ENCODE peak calls at places on chromosomes 6 and 20, in ten cellular contexts. D is GM23338, X is HepG2, U is sigmoid colon, Y is suprapubic skin, E is H1, S is breast epithelium, I is K562, C is HL-60, O is Panc1. Z is an unnamed sample.

GRCh38 chr6:108168501-108168979 is 2.7 kb downstream of the NR2E1 start:
- DNase-seq in U (no peak), S (no peak), D (peak), O (no peak), I (no peak), C (no peak), X (peak), Y (no peak), E (no peak), Z (peak)

GRCh38 chr20:1370548-1371110 is 22.2 kb downstream of the FKBP1A start:
- DNase-seq in C (no peak), O (no peak), Y (no peak), E (no peak), I (no peak), S (no peak), D (no peak), U (no peak), X (no peak), Z (no peak)

GRCh38 chr6:119142637-119143036 is 64.2 kb upstream of the FAM184A start:
- DNase-seq in U (no peak), E (no peak), D (no peak), Y (no peak), C (no peak), O (no peak), S (no peak), I (no peak), X (no peak), Z (no peak)

GRCh38 chr6:124927806-124928205 is 34.4 kb upstream of the RNF217 start:
- DNase-seq in E (no peak), C (no peak), S (no peak), X (no peak), U (no peak), I (no peak), O (no peak), Y (no peak), D (no peak), Z (no peak)

GRCh38 chr6:14472964-14473363 is 355.4 kb downstream of the CD83 start:
- DNase-seq in S (no peak), E (no peak), I (no peak), Y (no peak), C (no peak), O (no peak), D (no peak), U (no peak), X (no peak), Z (no peak)

GRCh38 chr6:11083491-11083890 is 10.1 kb upstream of the SMIM13 start:
- DNase-seq in X (no peak), U (no peak), S (no peak), C (no peak), D (no peak), I (no peak), O (no peak), E (no peak), Y (no peak), Z (no peak)

GRCh38 chr20:24317224-24317623 is 152.2 kb upstream of the SYNDIG1 start:
- DNase-seq in X (no peak), D (no peak), E (no peak), S (no peak), I (no peak), C (no peak), U (no peak), O (no peak), Y (no peak), Z (no peak)

GRCh38 chr6:100304575-100304974 is 160.1 kb downstream of the SIM1 start:
- DNase-seq in S (no peak), I (no peak), D (no peak), Y (no peak), C (no peak), O (no peak), U (no peak), X (no peak), E (no peak), Z (no peak)

GRCh38 chr6:3741477-3741871 is 10.0 kb downstream of the PXDC1 start:
- DNase-seq in C (no peak), S (peak), O (no peak), D (no peak), Y (peak), U (no peak), E (no peak), X (no peak), I (no peak), Z (no peak)

GRCh38 chr6:34513628-34514027 is 42.5 kb downstream of the SPDEF start:
- DNase-seq in X (no peak), D (no peak), C (no peak), O (no peak), I (peak), Y (no peak), U (peak), E (no peak), S (no peak), Z (no peak)

GRCh38 chr6:431986-432385 is 40.4 kb downstream of the IRF4 start:
- DNase-seq in S (no peak), I (no peak), D (no peak), E (no peak), O (no peak), X (no peak), U (no peak), Y (no peak), C (no peak), Z (no peak)

GRCh38 chr6:139336488-139336887 is 38.0 kb downstream of the CITED2 start:
- DNase-seq in I (no peak), Y (no peak), E (no peak), D (no peak), C (no peak), U (no peak), X (no peak), O (no peak), S (peak), Z (peak)

GRCh38 chr20:31663838-31664695 is 26.4 kb downstream of the COX4I2 start:
- DNase-seq in D (peak), S (no peak), E (no peak), X (peak), Y (no peak), O (no peak), I (no peak), U (peak), C (no peak), Z (peak)

GRCh38 chr6:15509335-15509933 is 153.4 kb downstream of the DTNBP1 start:
- DNase-seq in C (no peak), X (no peak), I (peak), S (no peak), O (no peak), U (no peak), D (no peak), E (no peak), Y (no peak), Z (no peak)

GRCh38 chr20:32539817-32540675 is 45.1 kb downstream of the NOL4L start:
- DNase-seq in E (no peak), O (no peak), U (no peak), I (peak), X (peak), S (no peak), C (no peak), Y (no peak), D (no peak), Z (peak)

GRCh38 chr6:35377002-35377401 is 34.6 kb downstream of the PPARD start:
- DNase-seq in O (no peak), I (no peak), S (no peak), C (no peak), Y (no peak), E (no peak), X (no peak), D (no peak), U (no peak), Z (no peak)

GRCh38 chr6:42158011-42158410 is 15.2 kb upstream of the GUCA1A start:
- DNase-seq in O (no peak), D (no peak), E (no peak), U (no peak), S (no peak), C (no peak), X (no peak), I (no peak), Y (no peak), Z (no peak)

GRCh38 chr6:16181429-16182359 is 52.8 kb downstream of the MYLIP start:
- DNase-seq in O (no peak), I (no peak), D (no peak), U (no peak), S (no peak), C (no peak), Y (no peak), X (no peak), E (no peak), Z (no peak)

GRCh38 chr6:14903176-14904088 is 342.4 kb upstream of the JARID2 start:
- DNase-seq in E (no peak), C (no peak), X (no peak), S (no peak), U (no peak), O (no peak), Y (no peak), D (no peak), I (no peak), Z (no peak)

GRCh38 chr6:127119361-127120108 is 1.1 kb downstream of the RSPO3 start:
- DNase-seq in X (no peak), O (no peak), E (no peak), D (peak), U (peak), Y (no peak), C (no peak), S (peak), I (no peak), Z (peak)

GRCh38 chr6:158002951-158003853 is 21.5 kb downstream of the SYNJ2 start:
- DNase-seq in D (no peak), U (peak), O (no peak), C (no peak), E (no peak), X (no peak), S (no peak), Y (no peak), I (no peak), Z (no peak)

GRCh38 chr6:41634657-41635056 is 3.6 kb upstream of the MDFI start:
- DNase-seq in C (no peak), Y (no peak), X (no peak), D (peak), S (no peak), I (no peak), U (peak), E (no peak), O (no peak), Z (no peak)

GRCh38 chr6:81999270-81999669 is 246.8 kb upstream of the TENT5A start:
- DNase-seq in U (no peak), I (no peak), X (peak), O (no peak), E (no peak), Y (no peak), C (no peak), S (no peak), D (no peak), Z (no peak)

GRCh38 chr6:35497571-35498406 is 910 bp upstream of the TEAD3 start:
- DNase-seq in O (no peak), I (peak), U (peak), Y (no peak), D (peak), E (no peak), C (no peak), S (peak), X (peak), Z (peak)

GRCh38 chr6:152232494-152233151 is 404.5 kb downstream of the SYNE1 start:
- DNase-seq in U (no peak), D (no peak), S (no peak), X (peak), C (no peak), E (no peak), I (peak), Y (no peak), O (no peak), Z (no peak)

GRCh38 chr20:36144336-36144735 is 10.2 kb upstream of the EPB41L1 start:
- DNase-seq in I (no peak), U (no peak), C (no peak), E (no peak), X (no peak), D (no peak), O (no peak), Y (no peak), S (no peak), Z (no peak)

GRCh38 chr20:45934046-45934586 is 367 bp upstream of the PCIF1 start:
- DNase-seq in E (peak), D (peak), Y (no peak), C (no peak), S (no peak), I (no peak), X (no peak), U (peak), O (no peak), Z (peak)

GRCh38 chr6:151109361-151109760 is 130.4 kb upstream of the AKAP12 start:
- DNase-seq in C (no peak), Y (no peak), D (no peak), X (no peak), O (no peak), I (no peak), S (no peak), E (no peak), U (no peak), Z (no peak)

GRCh38 chr20:17449039-17449438 is 82.1 kb downstream of the BFSP1 start:
- DNase-seq in O (no peak), E (no peak), C (no peak), Y (no peak), D (no peak), S (no peak), I (peak), U (no peak), X (no peak), Z (no peak)

GRCh38 chr20:34365765-34366213 is 2.7 kb downstream of the ITCH start:
- DNase-seq in I (peak), U (no peak), S (no peak), Y (no peak), C (peak), D (no peak), X (no peak), O (no peak), E (no peak), Z (no peak)

GRCh38 chr6:85756982-85757381 is 114.3 kb upstream of the SYNCRIP start:
- DNase-seq in S (no peak), O (peak), E (no peak), D (peak), X (no peak), C (no peak), Y (no peak), U (no peak), I (peak), Z (no peak)

GRCh38 chr6:34346175-34347119 is 46.0 kb downstream of the NUDT3 start:
- DNase-seq in C (no peak), E (no peak), S (no peak), X (no peak), I (no peak), U (no peak), D (no peak), O (no peak), Y (no peak), Z (no peak)

GRCh38 chr6:6565069-6565468 is 23.5 kb upstream of the LY86 start:
- DNase-seq in X (no peak), D (no peak), E (no peak), U (no peak), C (no peak), S (no peak), I (no peak), O (no peak), Y (no peak), Z (no peak)

GRCh38 chr6:52352239-52353008 is 9.5 kb upstream of the PAQR8 start:
- DNase-seq in D (peak), E (no peak), C (peak), S (no peak), X (peak), O (peak), I (peak), Y (no peak), U (no peak), Z (peak)

GRCh38 chr6:113842165-113842564 is 15.0 kb upstream of the MARCKS start:
- DNase-seq in E (no peak), U (no peak), O (no peak), D (no peak), X (no peak), I (no peak), C (no peak), S (no peak), Y (no peak), Z (no peak)

GRCh38 chr6:18090349-18090786 is 32.1 kb downstream of the NHLRC1 start:
- DNase-seq in O (no peak), C (no peak), X (no peak), S (no peak), Y (no peak), E (no peak), U (no peak), I (peak), D (no peak), Z (no peak)

GRCh38 chr20:36620917-36621316 is 15.3 kb downstream of the RAB5IF start:
- DNase-seq in D (no peak), X (no peak), S (no peak), Y (no peak), O (no peak), I (no peak), C (no peak), E (no peak), U (no peak), Z (no peak)

DNA sequence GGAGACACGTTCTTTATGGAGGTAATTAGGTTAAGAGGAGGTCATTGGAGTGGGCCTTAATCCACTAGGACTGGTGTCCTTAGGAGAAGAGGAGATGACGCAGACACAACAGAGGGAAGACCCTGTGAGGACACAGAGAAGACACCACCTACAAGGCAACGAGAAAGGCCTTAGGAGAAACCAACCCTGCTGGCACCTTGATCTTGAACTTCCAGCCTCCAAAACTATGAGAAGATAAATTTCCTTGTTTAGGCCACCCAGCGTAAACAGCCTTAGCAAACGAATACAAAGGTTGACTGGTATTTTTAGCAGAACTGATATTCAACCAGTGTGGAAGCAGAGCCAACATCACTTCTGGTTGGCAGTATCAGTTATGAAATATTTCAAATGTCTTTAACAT is 75.2 kb downstream of the GFOD1 start:
- DNase-seq in U (no peak), Y (no peak), X (no peak), O (no peak), C (no peak), E (no peak), I (no peak), D (no peak), S (no peak), Z (no peak)
- H3K4me3 ChIP-seq in U (no peak), Y (no peak), X (peak), O (no peak), C (no peak), E (no peak), I (no peak), D (no peak), S (no peak), Z (no peak)

GRCh38 chr6:55874309-55874708 is 1.1 kb downstream of the BMP5 start:
- DNase-seq in E (no peak), X (no peak), I (no peak), O (no peak), C (no peak), Y (no peak), D (no peak), U (no peak), S (no peak), Z (no peak)

GRCh38 chr6:55869731-55870130 is 5.7 kb downstream of the BMP5 start:
- DNase-seq in S (no peak), O (no peak), E (no peak), X (no peak), Y (no peak), C (no peak), D (no peak), I (no peak), U (no peak), Z (no peak)

GRCh38 chr6:55875420-55875819 is at the start of gene BMP5:
- DNase-seq in O (no peak), I (no peak), C (no peak), X (no peak), S (no peak), D (peak), U (no peak), Y (no peak), E (no peak), Z (no peak)
- TF ChIP-seq POLR2AphosphoS5 in O (peak), I (no peak), C (no peak), X (no peak), S (no peak), D (no peak), U (no peak), Y (no peak), E (no peak), Z (no peak)

GRCh38 chr6:149855040-149855654 is 9.0 kb downstream of the LRP11 start:
- DNase-seq in O (peak), Y (no peak), I (no peak), X (peak), S (no peak), U (no peak), D (no peak), E (no peak), C (no peak), Z (peak)
- H3K4me3 ChIP-seq in O (peak), Y (no peak), I (no peak), X (no peak), S (no peak), U (no peak), D (no peak), E (no peak), C (no peak), Z (no peak)

GRCh38 chr6:12115001-12115400 is 102.9 kb downstream of the HIVEP1 start:
- DNase-seq in I (no peak), E (no peak), D (no peak), Y (no peak), C (no peak), O (no peak), U (no peak), X (no peak), S (no peak), Z (no peak)

GRCh38 chr6:12115492-12115891 is 103.4 kb downstream of the HIVEP1 start:
- DNase-seq in I (no peak), X (no peak), C (no peak), O (no peak), U (no peak), D (no peak), Y (no peak), S (no peak), E (no peak), Z (no peak)

GRCh38 chr6:12116978-12117377 is 104.9 kb downstream of the HIVEP1 start:
- DNase-seq in E (no peak), I (no peak), O (no peak), Y (no peak), D (no peak), C (no peak), X (no peak), U (no peak), S (no peak), Z (no peak)

GRCh38 chr6:12114055-12114503 is 102.0 kb downstream of the HIVEP1 start:
- DNase-seq in X (no peak), C (no peak), O (no peak), D (no peak), U (no peak), I (no peak), S (no peak), Y (no peak), E (no peak), Z (no peak)

DNA sequence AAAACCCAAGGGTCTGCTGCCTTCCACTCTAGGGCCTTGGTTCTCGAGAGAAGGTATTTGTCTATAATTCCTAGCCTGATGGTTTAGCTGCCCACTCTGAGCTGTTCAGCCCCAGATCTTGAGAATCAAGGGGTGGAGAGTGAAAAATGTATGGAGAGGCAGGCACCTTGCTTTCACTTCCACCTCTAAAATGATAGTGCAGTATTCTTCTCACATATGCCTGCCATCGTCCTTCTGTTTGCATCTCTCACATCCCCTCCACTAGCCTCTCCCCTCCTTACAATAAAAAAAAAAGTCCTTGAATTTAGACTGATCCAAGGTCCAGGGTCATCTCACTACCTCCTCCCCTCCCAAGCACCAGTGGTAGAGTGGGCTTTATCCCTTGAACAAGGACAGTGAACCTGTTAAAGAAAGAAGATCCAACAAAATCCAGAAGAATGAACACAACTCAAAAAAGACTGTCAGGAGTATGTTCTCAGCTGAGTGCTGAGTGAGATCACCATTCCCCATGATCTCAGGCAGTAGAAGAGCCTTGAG is 104.2 kb downstream of the HIVEP1 start:
- DNase-seq in E (no peak), S (no peak), Y (no peak), D (no peak), U (no peak), O (no peak), X (no peak), I (no peak), C (no peak), Z (no peak)
- TF ChIP-seq POLR2AphosphoS5 in E (no peak), S (no peak), Y (no peak), D (no peak), U (no peak), O (no peak), X (no peak), I (no peak), C (no peak), Z (no peak)

DNA sequence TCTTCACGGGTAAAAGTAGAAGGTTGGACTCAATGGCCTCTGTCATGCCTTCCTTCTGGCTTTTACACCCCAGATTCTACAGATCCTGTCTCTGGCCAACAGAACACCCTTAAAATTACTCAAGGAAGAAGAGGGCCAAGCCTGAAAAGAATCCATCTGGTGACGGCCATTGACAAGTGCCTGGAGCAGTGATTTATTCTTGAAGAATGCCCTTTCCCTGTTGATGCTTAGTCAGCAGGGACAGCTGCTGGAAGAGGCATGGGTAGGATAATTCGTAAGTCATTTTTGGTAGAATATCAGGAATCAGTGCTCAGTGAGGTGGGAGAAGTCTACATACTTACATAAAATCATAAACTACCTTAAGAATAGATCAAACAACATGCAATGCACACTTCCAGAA is 397.9 kb downstream of the SAMD5 start:
- DNase-seq in Y (no peak), C (no peak), U (no peak), E (no peak), D (no peak), X (no peak), I (no peak), S (no peak), O (no peak), Z (no peak)
- H3K4me3 ChIP-seq in Y (no peak), C (no peak), U (no peak), E (no peak), D (no peak), X (no peak), I (no peak), S (no peak), O (no peak), Z (no peak)

Z was measured in stomach.